ENCODE peak calls at places on chromosomes 7 and 10, in ten cellular contexts. F is fibroblast of pulmonary artery; Z is naive thymus-derived CD4-positive, alpha-beta T cell; Q is uterus; I is fibroblast of lung; D is hepatocyte; P is dorsolateral prefrontal cortex; M is tibial nerve; L is upper lobe of right lung; S is heart left ventricle. R is an unnamed sample.

GRCh38 chr7:80548790-80549530 is 37.1 kb upstream of the GNAT3 start:
- DNase-seq in M (no peak), D (no peak), Q (no peak), F (peak), S (no peak), P (no peak), Z (no peak), L (no peak), I (no peak), R (no peak)

GRCh38 chr10:57015187-57015586 is 654.1 kb upstream of the ZWINT start:
- DNase-seq in L (no peak), I (no peak), D (no peak), F (no peak), M (no peak), S (no peak), Z (no peak), P (no peak), Q (no peak), R (no peak)

GRCh38 chr7:100584677-100585510 is 1.0 kb downstream of the LRCH4 start:
- DNase-seq in F (peak), M (no peak), P (no peak), S (peak), Q (no peak), I (peak), D (peak), L (peak), Z (no peak), R (no peak)

GRCh38 chr10:4306871-4307270 is 519.1 kb upstream of the AKR1E2 start:
- DNase-seq in L (no peak), Q (no peak), F (peak), Z (no peak), D (no peak), P (no peak), M (no peak), S (no peak), I (no peak), R (no peak)

GRCh38 chr10:60040003-60040662 is 133.8 kb upstream of the CCDC6 start:
- DNase-seq in P (no peak), L (no peak), Z (no peak), S (no peak), F (no peak), D (no peak), Q (no peak), M (no peak), I (peak), R (no peak)

GRCh38 chr10:79023489-79024162 is 45.1 kb upstream of the ZMIZ1 start:
- DNase-seq in F (peak), I (no peak), D (no peak), P (peak), Z (no peak), M (no peak), L (peak), S (no peak), Q (peak), R (no peak)

GRCh38 chr7:85172530-85172941 is 14.3 kb downstream of the SEMA3D start:
- DNase-seq in P (no peak), D (no peak), L (no peak), F (peak), S (no peak), Z (no peak), Q (no peak), I (peak), M (no peak), R (no peak)

GRCh38 chr7:92335574-92335973 is 89.8 kb downstream of the ANKIB1 start:
- DNase-seq in P (no peak), I (no peak), Q (no peak), M (no peak), D (no peak), L (no peak), Z (no peak), F (no peak), S (no peak), R (no peak)

GRCh38 chr10:124724279-124725027 is 19.7 kb downstream of the FAM53B start:
- DNase-seq in P (peak), F (no peak), M (no peak), D (no peak), Z (no peak), I (no peak), L (peak), S (no peak), Q (no peak), R (no peak)

GRCh38 chr10:18005781-18006456 is 54.2 kb downstream of the SLC39A12 start:
- DNase-seq in L (no peak), S (peak), F (peak), D (no peak), Q (no peak), P (no peak), M (no peak), I (peak), Z (no peak), R (no peak)

GRCh38 chr10:17685227-17685840 is 41.4 kb downstream of the STAM start:
- DNase-seq in F (no peak), P (no peak), Z (no peak), S (no peak), I (no peak), L (no peak), D (no peak), M (no peak), Q (no peak), R (no peak)

GRCh38 chr7:85070967-85071628 is 115.8 kb downstream of the SEMA3D start:
- DNase-seq in F (peak), I (peak), L (no peak), D (no peak), Q (no peak), S (no peak), Z (no peak), P (no peak), M (no peak), R (no peak)

GRCh38 chr7:14888904-14889482 is 13.6 kb downstream of the DGKB start:
- DNase-seq in L (no peak), I (no peak), Q (no peak), D (peak), F (no peak), P (no peak), M (no peak), S (no peak), Z (no peak), R (no peak)

GRCh38 chr7:70710011-70710480 is 421.9 kb upstream of the GALNT17 start:
- DNase-seq in F (peak), P (no peak), Q (no peak), Z (no peak), D (peak), S (no peak), L (no peak), I (peak), M (no peak), R (peak)

GRCh38 chr10:122407375-122408125 is 33.0 kb downstream of the PLEKHA1 start:
- DNase-seq in Z (no peak), L (no peak), D (no peak), S (peak), Q (peak), I (no peak), P (no peak), M (peak), F (no peak), R (no peak)

GRCh38 chr10:6083523-6084475 is 5.0 kb upstream of the RBM17 start:
- DNase-seq in L (no peak), Q (no peak), D (no peak), P (no peak), I (no peak), Z (no peak), F (peak), S (no peak), M (no peak), R (peak)

GRCh38 chr10:79308016-79308415 is 39.3 kb upstream of the PPIF start:
- DNase-seq in D (no peak), Q (no peak), M (no peak), F (no peak), P (no peak), L (no peak), S (no peak), I (no peak), Z (no peak), R (no peak)

GRCh38 chr10:12539350-12540164 is 190.2 kb downstream of the CAMK1D start:
- DNase-seq in M (no peak), Q (no peak), L (no peak), P (no peak), Z (no peak), D (no peak), S (no peak), I (no peak), F (no peak), R (no peak)

GRCh38 chr7:29484280-29484679 is 79.4 kb upstream of the PRR15 start:
- DNase-seq in Z (no peak), F (no peak), L (no peak), S (no peak), I (no peak), P (no peak), M (no peak), Q (no peak), D (no peak), R (no peak)

GRCh38 chr7:3267928-3268690 is 32.9 kb upstream of the SDK1 start:
- DNase-seq in M (no peak), P (no peak), S (peak), F (peak), I (peak), Z (no peak), Q (no peak), L (no peak), D (peak), R (no peak)

GRCh38 chr10:85916192-85916747 is 450.3 kb downstream of the GRID1 start:
- DNase-seq in S (no peak), Q (no peak), P (no peak), M (peak), D (no peak), I (no peak), Z (no peak), F (no peak), L (no peak), R (no peak)

GRCh38 chr7:82678259-82678658 is 234.7 kb upstream of the CACNA2D1 start:
- DNase-seq in L (no peak), D (no peak), F (no peak), Z (no peak), Q (no peak), P (no peak), S (no peak), I (peak), M (no peak), R (no peak)

GRCh38 chr7:48168159-48168558 is 3.1 kb upstream of the ABCA13 start:
- DNase-seq in D (no peak), S (no peak), Z (no peak), Q (no peak), F (peak), I (peak), L (no peak), M (no peak), P (no peak), R (no peak)

GRCh38 chr7:159141159-159141558 is 3.5 kb downstream of the VIPR2 start:
- DNase-seq in P (no peak), S (no peak), F (no peak), M (no peak), I (no peak), Q (no peak), D (no peak), Z (no peak), L (no peak), R (no peak)

GRCh38 chr10:86447422-86447821 is 74.2 kb downstream of the WAPL start:
- DNase-seq in Z (no peak), F (no peak), I (no peak), D (no peak), M (no peak), S (no peak), L (no peak), P (no peak), Q (no peak), R (no peak)

GRCh38 chr10:60853107-60853506 is 74.8 kb downstream of the CDK1 start:
- DNase-seq in P (no peak), I (no peak), L (no peak), F (no peak), M (no peak), D (no peak), Q (no peak), S (peak), Z (no peak), R (no peak)

GRCh38 chr7:36838616-36839015 is 114.3 kb upstream of the AOAH start:
- DNase-seq in Q (no peak), F (no peak), M (no peak), S (no peak), Z (no peak), P (no peak), D (no peak), I (no peak), L (no peak), R (no peak)

GRCh38 chr10:102869290-102870198 is at the start of gene AS3MT:
- DNase-seq in Z (no peak), P (peak), I (no peak), F (no peak), Q (peak), D (peak), L (peak), S (peak), M (no peak), R (no peak)

GRCh38 chr10:17084258-17084657 is 45.4 kb downstream of the CUBN start:
- DNase-seq in I (no peak), Z (no peak), Q (no peak), D (no peak), M (no peak), F (no peak), L (no peak), S (no peak), P (no peak), R (no peak)

GRCh38 chr7:96004598-96004997 is 232.2 kb downstream of the DYNC1I1 start:
- DNase-seq in D (peak), F (no peak), Q (no peak), I (peak), P (no peak), S (no peak), Z (no peak), M (no peak), L (no peak), R (no peak)

GRCh38 chr10:128318868-128319267 is 192.6 kb upstream of the MKI67 start:
- DNase-seq in P (no peak), I (no peak), M (no peak), L (no peak), S (no peak), F (no peak), Q (no peak), Z (no peak), D (no peak), R (peak)

GRCh38 chr10:29714096-29714874 is 79.5 kb upstream of the SVIL start:
- DNase-seq in S (no peak), Q (peak), P (no peak), D (no peak), L (no peak), M (no peak), F (peak), I (peak), Z (no peak), R (no peak)

GRCh38 chr7:121485457-121486243 is 89.5 kb upstream of the FAM3C start:
- DNase-seq in S (no peak), I (no peak), L (no peak), F (peak), Z (no peak), P (peak), D (no peak), Q (no peak), M (no peak), R (no peak)

GRCh38 chr10:73889014-73889413 is 14.7 kb upstream of the CAMK2G start:
- DNase-seq in M (no peak), P (no peak), Q (no peak), F (peak), Z (no peak), L (peak), I (peak), S (peak), D (peak), R (no peak)

GRCh38 chr10:109067051-109067450 is 856.3 kb downstream of the XPNPEP1 start:
- DNase-seq in L (no peak), P (no peak), I (no peak), M (no peak), S (no peak), Q (no peak), D (peak), Z (no peak), F (no peak), R (no peak)

GRCh38 chr7:117219485-117219884 is 103.4 kb downstream of the WNT2 start:
- DNase-seq in L (no peak), F (peak), I (peak), Q (no peak), S (no peak), M (no peak), P (no peak), Z (no peak), D (no peak), R (no peak)

GRCh38 chr7:114334992-114335391 is 79.6 kb upstream of the FOXP2 start:
- DNase-seq in F (no peak), M (no peak), I (peak), Z (no peak), L (no peak), Q (no peak), D (no peak), S (no peak), P (no peak), R (no peak)

GRCh38 chr10:60473557-60473956 is 83.9 kb upstream of the ANK3 start:
- DNase-seq in I (no peak), D (no peak), Z (no peak), Q (no peak), P (no peak), L (no peak), F (no peak), M (no peak), S (no peak), R (no peak)

GRCh38 chr10:32207544-32207943 is 139.4 kb downstream of the EPC1 start:
- DNase-seq in Q (no peak), S (peak), I (peak), Z (peak), M (no peak), L (peak), P (no peak), D (peak), F (peak), R (peak)

DNA sequence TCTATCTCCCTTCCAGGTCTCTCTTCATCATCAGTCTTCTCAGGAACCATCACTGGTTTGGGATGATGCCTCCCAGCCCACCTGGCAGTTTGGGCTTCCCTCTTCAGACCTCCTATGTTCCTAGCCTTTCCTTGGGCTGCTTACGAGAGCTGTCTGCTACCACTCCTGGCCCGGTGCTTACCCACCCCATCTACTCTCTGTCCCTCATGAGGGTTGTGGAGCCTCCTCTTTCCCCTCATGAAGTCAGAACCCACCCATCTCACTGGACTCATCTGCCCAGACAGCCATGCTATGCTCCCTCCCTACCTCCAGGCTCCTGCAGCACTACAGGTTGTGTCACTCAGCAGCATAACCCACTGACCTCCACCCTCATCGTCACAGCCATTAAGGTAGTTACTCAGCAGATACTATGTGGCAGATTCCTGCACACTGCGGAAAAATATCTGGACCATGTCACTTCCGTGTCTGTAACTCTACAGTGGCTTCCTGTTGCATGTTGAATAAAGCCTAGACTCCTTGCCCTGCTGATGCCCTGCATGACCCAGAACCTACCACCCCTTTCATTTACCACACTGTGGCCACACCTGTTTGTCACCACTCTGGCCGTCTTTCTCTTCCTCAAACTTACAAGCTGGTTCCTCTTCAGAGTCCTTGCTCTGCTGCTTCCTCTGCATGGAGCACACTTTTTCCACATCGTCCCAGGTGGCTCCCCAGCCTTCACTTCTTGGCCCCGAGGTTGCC is 2.0 kb downstream of the DBNL start:
- DNase-seq in L (peak), Z (no peak), F (no peak), D (no peak), M (no peak), Q (peak), S (no peak), I (no peak), P (no peak), R (no peak)
- H3K4me3 ChIP-seq in L (no peak), Z (peak), F (no peak), D (no peak), M (no peak), Q (no peak), S (no peak), I (peak), P (no peak), R (no peak)

GRCh38 chr10:132984008-132984295 is 41.6 kb upstream of the CFAP46 start:
- DNase-seq in S (no peak), Z (no peak), L (peak), I (no peak), F (no peak), P (no peak), M (no peak), D (no peak), Q (no peak), R (no peak)
- H3K4me3 ChIP-seq in S (no peak), Z (no peak), L (no peak), I (no peak), F (no peak), P (peak), M (no peak), D (no peak), Q (no peak), R (no peak)

GRCh38 chr10:70440296-70441160 is 953 bp downstream of the NODAL start:
- DNase-seq in P (no peak), Z (no peak), Q (no peak), I (no peak), M (no peak), S (no peak), D (no peak), L (no peak), F (no peak), R (no peak)
- H3K4me3 ChIP-seq in P (peak), Z (peak), Q (peak), I (no peak), M (no peak), S (no peak), D (no peak), L (peak), F (no peak), R (no peak)

GRCh38 chr7:137992042-137992737 is 9.7 kb downstream of the CREB3L2 start:
- DNase-seq in Z (no peak), F (peak), M (no peak), S (peak), I (peak), Q (no peak), L (no peak), P (no peak), D (peak), R (no peak)
- H3K4me3 ChIP-seq in Z (no peak), F (peak), M (no peak), S (no peak), I (peak), Q (no peak), L (no peak), P (no peak), D (no peak), R (no peak)

GRCh38 chr10:7444576-7445226 is 33.9 kb upstream of the SFMBT2 start:
- DNase-seq in D (peak), F (no peak), I (no peak), P (peak), L (no peak), M (no peak), S (no peak), Q (no peak), Z (no peak), R (no peak)
- H3K4me3 ChIP-seq in D (no peak), F (no peak), I (no peak), P (peak), L (no peak), M (no peak), S (no peak), Q (no peak), Z (no peak), R (no peak)

R was measured in Jurkat, Clone E6-1.